ENCODE peak calls at places on chromosomes 2 and 18, in five cellular contexts. One of them, this sample, is unnamed.

GRCh38 chr18:10771053-10771709 is 245.4 kb downstream of the NAPG start:
- DNase-seq in GM06990: peak; percentile 33
- DNase-seq in fibroblast of lung: peak; percentile 7
- DNase-seq in heart right ventricle: no peak
- DNase-seq in CD8-positive, alpha-beta T cell: no peak
- DNase-seq in this sample: peak; percentile 54

GRCh38 chr18:45874501-45875184 is 49.2 kb downstream of the SIGLEC15 start:
- DNase-seq in GM06990: peak; percentile 68
- DNase-seq in fibroblast of lung: peak; percentile 56
- DNase-seq in heart right ventricle: no peak
- DNase-seq in CD8-positive, alpha-beta T cell: peak; percentile 39
- DNase-seq in this sample: no peak

GRCh38 chr2:95298471-95299111 is 1.4 kb downstream of the KCNIP3 start:
- DNase-seq in GM06990: no peak
- DNase-seq in fibroblast of lung: no peak
- DNase-seq in heart right ventricle: no peak
- DNase-seq in CD8-positive, alpha-beta T cell: no peak
- DNase-seq in this sample: no peak

GRCh38 chr2:46971914-46972313 is 56.3 kb upstream of the MCFD2 start:
- DNase-seq in GM06990: no peak
- DNase-seq in fibroblast of lung: no peak
- DNase-seq in heart right ventricle: no peak
- DNase-seq in CD8-positive, alpha-beta T cell: no peak
- DNase-seq in this sample: peak; percentile 67

GRCh38 chr2:71715951-71716696 is 262.8 kb downstream of the DYSF start:
- DNase-seq in GM06990: no peak
- DNase-seq in fibroblast of lung: no peak
- DNase-seq in heart right ventricle: no peak
- DNase-seq in CD8-positive, alpha-beta T cell: no peak
- DNase-seq in this sample: no peak

GRCh38 chr2:187078297-187078696 is 229.3 kb upstream of the ZSWIM2 start:
- DNase-seq in GM06990: no peak
- DNase-seq in fibroblast of lung: peak; percentile 22
- DNase-seq in heart right ventricle: no peak
- DNase-seq in CD8-positive, alpha-beta T cell: no peak
- DNase-seq in this sample: peak; percentile 27

GRCh38 chr2:170530284-170530745 is 184.8 kb upstream of the SP5 start:
- DNase-seq in GM06990: no peak
- DNase-seq in fibroblast of lung: peak; percentile 74
- DNase-seq in heart right ventricle: peak; percentile 73
- DNase-seq in CD8-positive, alpha-beta T cell: no peak
- DNase-seq in this sample: peak; percentile 22

GRCh38 chr2:100285691-100286090 is 36.6 kb downstream of the LONRF2 start:
- DNase-seq in GM06990: no peak
- DNase-seq in fibroblast of lung: peak; percentile 93
- DNase-seq in heart right ventricle: no peak
- DNase-seq in CD8-positive, alpha-beta T cell: no peak
- DNase-seq in this sample: peak; percentile 37

GRCh38 chr2:235024951-235025773 is 73.3 kb downstream of the SH3BP4 start:
- DNase-seq in GM06990: no peak
- DNase-seq in fibroblast of lung: peak; percentile 36
- DNase-seq in heart right ventricle: no peak
- DNase-seq in CD8-positive, alpha-beta T cell: no peak
- DNase-seq in this sample: no peak

GRCh38 chr2:72949045-72949444 is 31.7 kb downstream of the EMX1 start:
- DNase-seq in GM06990: no peak
- DNase-seq in fibroblast of lung: no peak
- DNase-seq in heart right ventricle: no peak
- DNase-seq in CD8-positive, alpha-beta T cell: no peak
- DNase-seq in this sample: peak; percentile 85

GRCh38 chr2:109432421-109432820 is 181.3 kb downstream of the SEPTIN10 start:
- DNase-seq in GM06990: no peak
- DNase-seq in fibroblast of lung: no peak
- DNase-seq in heart right ventricle: no peak
- DNase-seq in CD8-positive, alpha-beta T cell: no peak
- DNase-seq in this sample: no peak

GRCh38 chr2:237818066-237818473 is 19.5 kb downstream of the RBM44 start:
- DNase-seq in GM06990: no peak
- DNase-seq in fibroblast of lung: peak; percentile 65
- DNase-seq in heart right ventricle: no peak
- DNase-seq in CD8-positive, alpha-beta T cell: no peak
- DNase-seq in this sample: peak; percentile 77

DNA sequence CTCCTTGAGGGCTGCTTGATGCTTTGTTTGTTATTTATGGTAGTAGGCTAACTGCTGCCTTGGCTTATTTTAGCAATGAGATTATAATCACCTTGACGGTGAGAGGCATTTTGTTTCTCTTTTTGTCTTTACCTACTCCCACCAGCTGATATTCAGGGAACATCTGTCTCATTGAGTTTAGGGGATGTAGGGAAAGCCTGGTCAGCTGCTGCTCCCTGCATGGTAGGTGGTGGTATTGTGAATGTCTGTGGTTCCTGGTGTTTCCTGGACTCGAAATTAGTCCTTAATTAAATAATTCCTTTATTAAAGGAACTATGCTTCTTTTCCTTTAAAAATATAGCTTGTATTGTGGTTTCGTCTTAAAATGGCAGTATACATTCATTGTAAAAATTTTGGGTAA is 77.8 kb downstream of the ADAM23 start:
- DNase-seq in GM06990: no peak
- DNase-seq in fibroblast of lung: no peak
- DNase-seq in heart right ventricle: no peak
- DNase-seq in CD8-positive, alpha-beta T cell: no peak
- DNase-seq in this sample: no peak
- TF ChIP-seq CTCF in GM06990: no peak
- TF ChIP-seq CTCF in fibroblast of lung: no peak
- TF ChIP-seq CTCF in heart right ventricle: peak; percentile 28
- TF ChIP-seq CTCF in CD8-positive, alpha-beta T cell: no peak
- TF ChIP-seq CTCF in this sample: no peak

DNA sequence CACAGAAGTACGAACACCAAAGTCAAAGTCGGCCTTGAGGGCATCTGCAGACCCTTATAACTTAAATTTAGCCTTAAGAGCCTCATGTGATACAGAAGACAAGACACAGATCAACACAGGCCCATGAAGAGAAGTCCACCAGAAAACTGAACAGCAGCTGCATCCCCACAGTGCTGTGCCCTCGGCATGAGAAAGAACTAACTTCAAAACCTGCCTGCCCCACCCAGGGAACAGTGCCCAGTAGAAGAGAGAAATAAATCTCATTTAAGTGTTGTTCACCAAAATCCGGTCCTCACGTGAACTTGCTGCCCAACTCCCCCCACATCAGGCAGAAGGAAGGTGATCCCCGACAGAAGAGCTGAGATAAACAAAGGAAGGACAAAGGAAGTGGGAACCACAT is 73.7 kb downstream of the PXDN start:
- DNase-seq in GM06990: no peak
- DNase-seq in fibroblast of lung: no peak
- DNase-seq in heart right ventricle: no peak
- DNase-seq in CD8-positive, alpha-beta T cell: no peak
- DNase-seq in this sample: no peak
- H3K36me3 ChIP-seq in GM06990: no peaks in the 10 kb centered on the region
- H3K36me3 ChIP-seq in fibroblast of lung: peaks cover 22% of the 10 kb centered on the region
- H3K36me3 ChIP-seq in heart right ventricle: no peaks in the 10 kb centered on the region
- H3K36me3 ChIP-seq in CD8-positive, alpha-beta T cell: no peaks in the 10 kb centered on the region
- H3K36me3 ChIP-seq in this sample: peaks cover 5% of the 10 kb centered on the region

DNA sequence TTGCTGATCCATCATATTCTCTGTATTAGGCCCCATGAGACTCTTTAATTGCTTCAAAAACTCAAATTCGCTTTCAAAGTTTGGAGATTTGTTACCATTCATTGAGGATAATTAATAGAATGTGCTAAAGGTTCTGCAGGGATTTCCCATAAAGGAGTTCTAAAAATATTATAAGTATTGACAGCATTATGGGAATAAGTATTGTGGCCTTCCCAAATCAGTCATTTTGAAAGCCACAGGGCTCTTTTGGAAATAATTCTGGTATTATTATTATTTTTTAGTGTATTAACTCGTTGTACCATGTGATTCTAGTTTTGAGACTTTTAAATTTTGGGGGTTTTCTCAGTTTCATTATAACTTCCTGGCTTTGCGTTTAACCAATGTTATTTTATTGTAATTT is 37.1 kb downstream of the LCLAT1 start:
- DNase-seq in GM06990: no peak
- DNase-seq in fibroblast of lung: no peak
- DNase-seq in heart right ventricle: no peak
- DNase-seq in CD8-positive, alpha-beta T cell: no peak
- DNase-seq in this sample: no peak
- H3K4me3 ChIP-seq in GM06990: no peak overlapping the region
- H3K4me3 ChIP-seq in fibroblast of lung: no peak overlapping the region
- H3K4me3 ChIP-seq in heart right ventricle: no peak overlapping the region
- H3K4me3 ChIP-seq in CD8-positive, alpha-beta T cell: no peak overlapping the region
- H3K4me3 ChIP-seq in this sample: no peak overlapping the region

GRCh38 chr2:96760986-96761832 is 507 bp downstream of the CNNM4 start:
- DNase-seq in GM06990: no peak
- DNase-seq in fibroblast of lung: peak; percentile 34
- DNase-seq in heart right ventricle: peak; percentile 44
- DNase-seq in CD8-positive, alpha-beta T cell: peak; percentile 73
- DNase-seq in this sample: no peak
- TF ChIP-seq CTCF in GM06990: peak; percentile 42
- TF ChIP-seq CTCF in fibroblast of lung: peak; percentile 16
- TF ChIP-seq CTCF in heart right ventricle: peak; percentile 67
- TF ChIP-seq CTCF in CD8-positive, alpha-beta T cell: peak; percentile 60
- TF ChIP-seq CTCF in this sample: peak; percentile 50

GRCh38 chr2:178550352-178550751 is 70.1 kb downstream of the PLEKHA3 start:
- DNase-seq in GM06990: no peak
- DNase-seq in fibroblast of lung: no peak
- DNase-seq in heart right ventricle: no peak
- DNase-seq in CD8-positive, alpha-beta T cell: no peak
- DNase-seq in this sample: no peak
- H3K36me3 ChIP-seq in GM06990: peaks cover 12% of the 10 kb centered on the region
- H3K36me3 ChIP-seq in fibroblast of lung: no peaks in the 10 kb centered on the region
- H3K36me3 ChIP-seq in heart right ventricle: no peaks in the 10 kb centered on the region
- H3K36me3 ChIP-seq in CD8-positive, alpha-beta T cell: peaks cover 23% of the 10 kb centered on the region
- H3K36me3 ChIP-seq in this sample: no peaks in the 10 kb centered on the region

GRCh38 chr2:166373539-166373938 is 2.2 kb downstream of the SCN9A start:
- DNase-seq in GM06990: no peak
- DNase-seq in fibroblast of lung: no peak
- DNase-seq in heart right ventricle: no peak
- DNase-seq in CD8-positive, alpha-beta T cell: no peak
- DNase-seq in this sample: no peak
- H3K4me3 ChIP-seq in GM06990: no peak overlapping the region
- H3K4me3 ChIP-seq in fibroblast of lung: peak overlapping the region; percentile 98
- H3K4me3 ChIP-seq in heart right ventricle: no peak overlapping the region
- H3K4me3 ChIP-seq in CD8-positive, alpha-beta T cell: no peak overlapping the region
- H3K4me3 ChIP-seq in this sample: no peak overlapping the region

DNA sequence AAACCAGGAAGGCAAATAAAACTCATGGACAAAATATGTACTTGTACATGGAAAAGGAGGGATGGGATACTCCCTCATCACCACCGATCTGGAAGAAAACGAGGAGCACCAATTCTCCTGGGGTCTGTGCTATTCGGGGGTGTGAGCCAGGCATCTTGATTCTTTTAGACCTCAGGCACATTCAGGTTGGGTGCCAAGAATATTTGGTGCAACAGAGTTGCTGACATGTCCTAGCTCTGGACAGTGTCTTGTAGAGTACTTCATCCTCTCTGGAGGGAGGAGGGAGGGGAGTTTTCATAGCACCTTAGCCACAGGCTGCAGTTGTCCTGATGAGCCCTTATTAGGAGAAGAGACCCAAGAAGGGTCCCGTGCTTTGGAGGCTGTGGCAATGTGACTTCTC is 163.1 kb downstream of the PRKCE start:
- DNase-seq in GM06990: no peak
- DNase-seq in fibroblast of lung: no peak
- DNase-seq in heart right ventricle: no peak
- DNase-seq in CD8-positive, alpha-beta T cell: no peak
- DNase-seq in this sample: no peak
- TF ChIP-seq CTCF in GM06990: no peak
- TF ChIP-seq CTCF in fibroblast of lung: no peak
- TF ChIP-seq CTCF in heart right ventricle: no peak
- TF ChIP-seq CTCF in CD8-positive, alpha-beta T cell: no peak
- TF ChIP-seq CTCF in this sample: no peak

GRCh38 chr2:98577313-98577712 is 31.0 kb downstream of the COA5 start:
- DNase-seq in GM06990: no peak
- DNase-seq in fibroblast of lung: no peak
- DNase-seq in heart right ventricle: no peak
- DNase-seq in CD8-positive, alpha-beta T cell: no peak
- DNase-seq in this sample: no peak
- H3K36me3 ChIP-seq in GM06990: peaks cover 31% of the 10 kb centered on the region
- H3K36me3 ChIP-seq in fibroblast of lung: no peaks in the 10 kb centered on the region
- H3K36me3 ChIP-seq in heart right ventricle: no peaks in the 10 kb centered on the region
- H3K36me3 ChIP-seq in CD8-positive, alpha-beta T cell: peaks cover 81% of the 10 kb centered on the region
- H3K36me3 ChIP-seq in this sample: peaks cover 3% of the 10 kb centered on the region